ENCODE peak calls at places on chromosome 16, in six cellular contexts. M is NCI-H2081, R is lower leg skin, F is C1 segment of cervical spinal cord, I is DMS153, A is NCI-H1694 treated with DMSO at 0.1 percent for 48 hours. C is an unnamed sample.

GRCh38 chr16:63719926-63720325 is 1401.9 kb downstream of the CDH11 start:
- DNase-seq in R (no peak), M (no peak), I (no peak), A (no peak), F (no peak), C (no peak)

GRCh38 chr16:987846-988245 is 6.3 kb downstream of the SOX8 start:
- DNase-seq in M (no peak), F (peak), A (no peak), I (no peak), R (no peak), C (no peak)

GRCh38 chr16:12265168-12265567 is 288.6 kb downstream of the SNX29 start:
- DNase-seq in R (no peak), F (no peak), M (no peak), I (no peak), A (no peak), C (no peak)

GRCh38 chr16:78684040-78684611 is 584.7 kb downstream of the WWOX start:
- DNase-seq in F (no peak), R (peak), A (no peak), I (no peak), M (no peak), C (no peak)

GRCh38 chr16:66900721-66901441 is 17.8 kb downstream of the CDH16 start:
- DNase-seq in R (no peak), M (no peak), I (no peak), A (no peak), F (peak), C (no peak)

GRCh38 chr16:89200124-89200849 is at the start of gene SLC22A31:
- DNase-seq in A (no peak), R (no peak), M (no peak), F (peak), I (no peak), C (no peak)

GRCh38 chr16:70412385-70412784 is 26.5 kb downstream of the ST3GAL2 start:
- DNase-seq in I (no peak), R (no peak), A (no peak), M (no peak), F (no peak), C (no peak)

GRCh38 chr16:7270006-7270405 is 62.6 kb upstream of the RBFOX1 start:
- DNase-seq in I (no peak), R (no peak), A (no peak), F (no peak), M (no peak), C (no peak)

GRCh38 chr16:1485847-1486496 is 2.8 kb downstream of the PTX4 start:
- DNase-seq in F (no peak), M (no peak), A (no peak), R (no peak), I (no peak), C (no peak)

GRCh38 chr16:46883353-46883689 is 841 bp upstream of the GPT2 start:
- DNase-seq in I (peak), F (peak), R (no peak), M (peak), A (no peak), C (peak)

GRCh38 chr16:4330277-4330882 is 14.5 kb downstream of the GLIS2 start:
- DNase-seq in M (peak), F (peak), A (peak), I (no peak), R (peak), C (peak)

GRCh38 chr16:53183442-53183841 is 128.7 kb downstream of the CHD9 start:
- DNase-seq in F (no peak), M (no peak), R (no peak), I (no peak), A (no peak), C (no peak)

GRCh38 chr16:56048425-56049100 is 142.7 kb upstream of the GNAO1 start:
- DNase-seq in I (no peak), R (no peak), A (no peak), F (no peak), M (no peak), C (peak)

C was measured in pons.